ENCODE peak calls at places on chromosomes 2 and 18, in eight cellular contexts. One of them, this sample, is unnamed.

GRCh38 chr2:211837706-211838105 is 700.9 kb downstream of the ERBB4 start:
- DNase-seq in foreskin fibroblast: no peak
- DNase-seq in fibroblast of mammary gland: no peak
- DNase-seq in CD8-positive, alpha-beta T cell: no peak
- DNase-seq in fibroblast of the aortic adventitia: no peak
- DNase-seq in astrocyte of the spinal cord: no peak
- DNase-seq in cardiac muscle cell: no peak
- DNase-seq in pancreas: no peak
- DNase-seq in this sample: no peak

GRCh38 chr18:3611313-3612038 is 161.5 kb downstream of the TGIF1 start:
- DNase-seq in cardiac muscle cell: peak
- DNase-seq in CD8-positive, alpha-beta T cell: no peak
- DNase-seq in fibroblast of the aortic adventitia: peak
- DNase-seq in pancreas: no peak
- DNase-seq in foreskin fibroblast: no peak
- DNase-seq in fibroblast of mammary gland: peak
- DNase-seq in astrocyte of the spinal cord: no peak
- DNase-seq in this sample: no peak

GRCh38 chr2:143259368-143259958 is 130.2 kb downstream of the ARHGAP15 start:
- DNase-seq in pancreas: peak
- DNase-seq in fibroblast of mammary gland: peak
- DNase-seq in CD8-positive, alpha-beta T cell: peak
- DNase-seq in astrocyte of the spinal cord: peak
- DNase-seq in fibroblast of the aortic adventitia: peak
- DNase-seq in cardiac muscle cell: peak
- DNase-seq in foreskin fibroblast: peak
- DNase-seq in this sample: peak

GRCh38 chr2:171965661-171966060 is 34.1 kb upstream of the METAP1D start:
- DNase-seq in fibroblast of the aortic adventitia: no peak
- DNase-seq in astrocyte of the spinal cord: no peak
- DNase-seq in foreskin fibroblast: no peak
- DNase-seq in cardiac muscle cell: no peak
- DNase-seq in pancreas: no peak
- DNase-seq in fibroblast of mammary gland: no peak
- DNase-seq in CD8-positive, alpha-beta T cell: no peak
- DNase-seq in this sample: no peak

GRCh38 chr2:231034291-231034882 is 2.9 kb upstream of the C2orf72 start:
- DNase-seq in foreskin fibroblast: no peak
- DNase-seq in cardiac muscle cell: no peak
- DNase-seq in CD8-positive, alpha-beta T cell: no peak
- DNase-seq in pancreas: no peak
- DNase-seq in fibroblast of mammary gland: no peak
- DNase-seq in fibroblast of the aortic adventitia: no peak
- DNase-seq in astrocyte of the spinal cord: no peak
- DNase-seq in this sample: no peak

GRCh38 chr18:7677424-7677823 is 110.3 kb downstream of the PTPRM start:
- DNase-seq in cardiac muscle cell: no peak
- DNase-seq in foreskin fibroblast: no peak
- DNase-seq in fibroblast of the aortic adventitia: no peak
- DNase-seq in CD8-positive, alpha-beta T cell: no peak
- DNase-seq in astrocyte of the spinal cord: no peak
- DNase-seq in pancreas: no peak
- DNase-seq in fibroblast of mammary gland: no peak
- DNase-seq in this sample: no peak

GRCh38 chr2:7728388-7728787 is 811.2 kb downstream of the RNF144A start:
- DNase-seq in fibroblast of mammary gland: no peak
- DNase-seq in pancreas: no peak
- DNase-seq in fibroblast of the aortic adventitia: no peak
- DNase-seq in astrocyte of the spinal cord: no peak
- DNase-seq in foreskin fibroblast: no peak
- DNase-seq in CD8-positive, alpha-beta T cell: no peak
- DNase-seq in cardiac muscle cell: no peak
- DNase-seq in this sample: no peak

GRCh38 chr2:36318547-36318946 is 37.0 kb upstream of the CRIM1 start:
- DNase-seq in fibroblast of mammary gland: peak
- DNase-seq in CD8-positive, alpha-beta T cell: no peak
- DNase-seq in cardiac muscle cell: peak
- DNase-seq in foreskin fibroblast: no peak
- DNase-seq in pancreas: no peak
- DNase-seq in fibroblast of the aortic adventitia: peak
- DNase-seq in astrocyte of the spinal cord: no peak
- DNase-seq in this sample: no peak

GRCh38 chr2:121030523-121030922 is 254.5 kb downstream of the TFCP2L1 start:
- DNase-seq in pancreas: no peak
- DNase-seq in fibroblast of mammary gland: no peak
- DNase-seq in CD8-positive, alpha-beta T cell: no peak
- DNase-seq in astrocyte of the spinal cord: no peak
- DNase-seq in fibroblast of the aortic adventitia: no peak
- DNase-seq in cardiac muscle cell: no peak
- DNase-seq in foreskin fibroblast: no peak
- DNase-seq in this sample: no peak

GRCh38 chr2:135984199-135985017 is 1.0 kb downstream of the DARS1 start:
- DNase-seq in fibroblast of mammary gland: no peak
- DNase-seq in CD8-positive, alpha-beta T cell: no peak
- DNase-seq in fibroblast of the aortic adventitia: no peak
- DNase-seq in foreskin fibroblast: no peak
- DNase-seq in astrocyte of the spinal cord: no peak
- DNase-seq in cardiac muscle cell: no peak
- DNase-seq in pancreas: no peak
- DNase-seq in this sample: no peak

GRCh38 chr2:68726608-68727367 is 7.8 kb upstream of the ARHGAP25 start:
- DNase-seq in foreskin fibroblast: no peak
- DNase-seq in cardiac muscle cell: peak
- DNase-seq in fibroblast of the aortic adventitia: no peak
- DNase-seq in fibroblast of mammary gland: no peak
- DNase-seq in pancreas: no peak
- DNase-seq in astrocyte of the spinal cord: peak
- DNase-seq in CD8-positive, alpha-beta T cell: peak
- DNase-seq in this sample: no peak

GRCh38 chr2:64491426-64491825 is 32.7 kb upstream of the AFTPH start:
- DNase-seq in fibroblast of mammary gland: peak
- DNase-seq in pancreas: no peak
- DNase-seq in cardiac muscle cell: peak
- DNase-seq in astrocyte of the spinal cord: peak
- DNase-seq in foreskin fibroblast: peak
- DNase-seq in fibroblast of the aortic adventitia: peak
- DNase-seq in CD8-positive, alpha-beta T cell: no peak
- DNase-seq in this sample: no peak

GRCh38 chr2:105836840-105837692 is 92.4 kb downstream of the NCK2 start:
- DNase-seq in fibroblast of the aortic adventitia: no peak
- DNase-seq in pancreas: no peak
- DNase-seq in astrocyte of the spinal cord: no peak
- DNase-seq in CD8-positive, alpha-beta T cell: no peak
- DNase-seq in foreskin fibroblast: no peak
- DNase-seq in cardiac muscle cell: no peak
- DNase-seq in fibroblast of mammary gland: no peak
- DNase-seq in this sample: no peak

GRCh38 chr2:235000426-235001236 is 48.8 kb downstream of the SH3BP4 start:
- DNase-seq in astrocyte of the spinal cord: no peak
- DNase-seq in fibroblast of mammary gland: no peak
- DNase-seq in fibroblast of the aortic adventitia: peak
- DNase-seq in cardiac muscle cell: peak
- DNase-seq in foreskin fibroblast: no peak
- DNase-seq in pancreas: peak
- DNase-seq in CD8-positive, alpha-beta T cell: no peak
- DNase-seq in this sample: no peak

GRCh38 chr2:100422320-100422719 is 4.9 kb upstream of the CHST10 start:
- DNase-seq in pancreas: no peak
- DNase-seq in foreskin fibroblast: peak
- DNase-seq in CD8-positive, alpha-beta T cell: no peak
- DNase-seq in astrocyte of the spinal cord: peak
- DNase-seq in cardiac muscle cell: peak
- DNase-seq in fibroblast of the aortic adventitia: peak
- DNase-seq in fibroblast of mammary gland: peak
- DNase-seq in this sample: no peak

GRCh38 chr2:108613261-108614042 is 79.2 kb downstream of the LIMS1 start:
- DNase-seq in fibroblast of mammary gland: no peak
- DNase-seq in pancreas: no peak
- DNase-seq in fibroblast of the aortic adventitia: no peak
- DNase-seq in astrocyte of the spinal cord: no peak
- DNase-seq in foreskin fibroblast: no peak
- DNase-seq in CD8-positive, alpha-beta T cell: no peak
- DNase-seq in cardiac muscle cell: no peak
- DNase-seq in this sample: no peak

GRCh38 chr2:136057802-136058140 is 60.2 kb downstream of the CXCR4 start:
- DNase-seq in astrocyte of the spinal cord: no peak
- DNase-seq in CD8-positive, alpha-beta T cell: no peak
- DNase-seq in cardiac muscle cell: no peak
- DNase-seq in foreskin fibroblast: no peak
- DNase-seq in fibroblast of the aortic adventitia: no peak
- DNase-seq in fibroblast of mammary gland: no peak
- DNase-seq in pancreas: no peak
- DNase-seq in this sample: no peak

GRCh38 chr2:113768770-113769169 is 12.3 kb upstream of the SLC35F5 start:
- DNase-seq in foreskin fibroblast: no peak
- DNase-seq in fibroblast of the aortic adventitia: peak
- DNase-seq in pancreas: no peak
- DNase-seq in fibroblast of mammary gland: peak
- DNase-seq in CD8-positive, alpha-beta T cell: no peak
- DNase-seq in astrocyte of the spinal cord: no peak
- DNase-seq in cardiac muscle cell: no peak
- DNase-seq in this sample: no peak

GRCh38 chr2:113762377-113763118 is 6.1 kb upstream of the SLC35F5 start:
- DNase-seq in fibroblast of mammary gland: peak
- DNase-seq in astrocyte of the spinal cord: peak
- DNase-seq in pancreas: no peak
- DNase-seq in foreskin fibroblast: peak
- DNase-seq in fibroblast of the aortic adventitia: peak
- DNase-seq in cardiac muscle cell: peak
- DNase-seq in CD8-positive, alpha-beta T cell: no peak
- DNase-seq in this sample: peak

GRCh38 chr2:113770929-113771328 is 14.5 kb upstream of the SLC35F5 start:
- DNase-seq in cardiac muscle cell: no peak
- DNase-seq in fibroblast of mammary gland: no peak
- DNase-seq in pancreas: no peak
- DNase-seq in foreskin fibroblast: no peak
- DNase-seq in fibroblast of the aortic adventitia: no peak
- DNase-seq in CD8-positive, alpha-beta T cell: no peak
- DNase-seq in astrocyte of the spinal cord: no peak
- DNase-seq in this sample: no peak

GRCh38 chr2:113769555-113769954 is 13.1 kb upstream of the SLC35F5 start:
- DNase-seq in fibroblast of mammary gland: no peak
- DNase-seq in astrocyte of the spinal cord: no peak
- DNase-seq in cardiac muscle cell: no peak
- DNase-seq in pancreas: no peak
- DNase-seq in fibroblast of the aortic adventitia: no peak
- DNase-seq in CD8-positive, alpha-beta T cell: no peak
- DNase-seq in foreskin fibroblast: no peak
- DNase-seq in this sample: no peak

GRCh38 chr2:113767811-113768210 is 11.4 kb upstream of the SLC35F5 start:
- DNase-seq in foreskin fibroblast: no peak
- DNase-seq in astrocyte of the spinal cord: no peak
- DNase-seq in cardiac muscle cell: no peak
- DNase-seq in fibroblast of the aortic adventitia: no peak
- DNase-seq in CD8-positive, alpha-beta T cell: no peak
- DNase-seq in pancreas: no peak
- DNase-seq in fibroblast of mammary gland: no peak
- DNase-seq in this sample: no peak
- TF ChIP-seq CTCF in foreskin fibroblast: no peak
- TF ChIP-seq CTCF in astrocyte of the spinal cord: no peak
- TF ChIP-seq CTCF in cardiac muscle cell: peak
- TF ChIP-seq CTCF in fibroblast of the aortic adventitia: no peak
- TF ChIP-seq CTCF in CD8-positive, alpha-beta T cell: no peak
- TF ChIP-seq CTCF in pancreas: no peak
- TF ChIP-seq CTCF in fibroblast of mammary gland: no peak
- TF ChIP-seq CTCF in this sample: no peak

DNA sequence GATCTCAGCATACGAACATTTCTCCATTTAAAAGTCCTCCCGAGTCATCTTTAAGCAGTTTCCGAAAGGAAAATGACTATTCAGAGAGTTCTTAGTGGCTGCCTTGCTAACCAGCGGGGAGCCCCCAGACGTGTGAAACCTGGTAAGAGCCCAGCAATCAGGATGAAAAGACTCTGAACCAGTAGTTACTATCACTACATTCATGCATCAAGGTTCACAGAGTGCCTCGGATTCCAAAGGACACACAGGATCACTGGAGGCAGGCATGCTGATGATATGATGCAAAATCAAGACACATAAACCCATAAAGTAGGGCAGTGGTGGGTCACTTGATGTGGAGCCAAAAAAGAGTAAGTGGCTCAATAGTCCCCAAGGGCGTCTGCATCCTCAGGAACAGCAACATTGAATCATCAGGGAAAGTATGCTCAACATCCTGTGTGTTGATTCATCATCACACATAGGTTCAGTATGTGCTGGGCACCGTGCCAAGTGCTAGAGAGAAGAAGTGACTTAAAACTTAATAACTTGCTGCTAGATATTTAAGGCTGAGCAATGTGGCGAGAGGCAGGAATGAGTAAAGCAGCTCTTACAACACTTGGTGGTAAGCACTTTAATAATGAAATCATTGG is 4.4 kb downstream of the CCL20 start:
- DNase-seq in fibroblast of the aortic adventitia: peak
- DNase-seq in fibroblast of mammary gland: peak
- DNase-seq in foreskin fibroblast: peak
- DNase-seq in astrocyte of the spinal cord: peak
- DNase-seq in cardiac muscle cell: peak
- DNase-seq in CD8-positive, alpha-beta T cell: peak
- DNase-seq in pancreas: peak
- DNase-seq in this sample: peak
- H3K4me3 ChIP-seq in fibroblast of the aortic adventitia: peak
- H3K4me3 ChIP-seq in fibroblast of mammary gland: peak
- H3K4me3 ChIP-seq in foreskin fibroblast: no peak
- H3K4me3 ChIP-seq in astrocyte of the spinal cord: peak
- H3K4me3 ChIP-seq in cardiac muscle cell: no peak
- H3K4me3 ChIP-seq in CD8-positive, alpha-beta T cell: no peak
- H3K4me3 ChIP-seq in pancreas: no peak
- H3K4me3 ChIP-seq in this sample: peak

DNA sequence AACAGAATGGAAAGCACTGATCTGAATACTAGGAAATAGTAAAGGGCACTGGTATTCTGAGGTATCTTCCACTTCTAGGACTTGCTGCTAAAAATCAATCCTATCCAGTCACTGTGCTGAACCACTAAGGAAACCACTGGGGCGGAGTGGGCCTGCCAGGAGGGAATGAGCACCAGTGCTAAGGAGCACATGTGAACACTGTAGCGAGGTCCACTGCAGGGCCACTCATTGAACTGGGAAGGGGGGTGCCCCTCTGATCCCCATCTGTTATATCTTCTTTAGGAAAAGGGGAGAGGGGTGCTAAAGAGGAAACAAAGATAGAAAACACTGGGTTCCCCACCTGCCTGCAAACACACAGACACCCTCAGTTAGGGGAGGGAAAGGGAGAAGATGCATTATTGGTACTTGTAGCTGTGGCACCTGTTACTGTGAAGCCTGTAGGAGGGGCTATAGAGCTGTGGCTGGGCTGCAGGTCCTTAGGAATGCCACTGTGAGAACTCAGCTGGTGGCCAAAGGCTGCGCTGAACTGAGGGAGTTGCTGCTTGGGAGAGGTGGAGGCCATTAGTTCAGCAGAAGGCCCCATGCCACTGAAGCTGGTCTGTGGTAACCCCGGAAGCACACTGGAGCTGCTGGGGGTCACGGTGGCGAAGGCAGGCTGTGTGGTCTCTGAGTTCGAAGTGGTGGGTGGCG is 81.8 kb downstream of the INO80D start:
- DNase-seq in CD8-positive, alpha-beta T cell: no peak
- DNase-seq in fibroblast of the aortic adventitia: no peak
- DNase-seq in foreskin fibroblast: no peak
- DNase-seq in astrocyte of the spinal cord: no peak
- DNase-seq in cardiac muscle cell: peak
- DNase-seq in pancreas: no peak
- DNase-seq in fibroblast of mammary gland: peak
- DNase-seq in this sample: no peak
- TF ChIP-seq CTCF in CD8-positive, alpha-beta T cell: no peak
- TF ChIP-seq CTCF in fibroblast of the aortic adventitia: peak
- TF ChIP-seq CTCF in foreskin fibroblast: no peak
- TF ChIP-seq CTCF in astrocyte of the spinal cord: peak
- TF ChIP-seq CTCF in cardiac muscle cell: peak
- TF ChIP-seq CTCF in pancreas: no peak
- TF ChIP-seq CTCF in fibroblast of mammary gland: peak
- TF ChIP-seq CTCF in this sample: peak

GRCh38 chr2:178477443-178478099 is 829 bp downstream of the FKBP7 start:
- DNase-seq in CD8-positive, alpha-beta T cell: no peak
- DNase-seq in fibroblast of the aortic adventitia: no peak
- DNase-seq in foreskin fibroblast: no peak
- DNase-seq in astrocyte of the spinal cord: peak
- DNase-seq in pancreas: no peak
- DNase-seq in cardiac muscle cell: peak
- DNase-seq in fibroblast of mammary gland: no peak
- DNase-seq in this sample: no peak
- H3K4me3 ChIP-seq in CD8-positive, alpha-beta T cell: peak
- H3K4me3 ChIP-seq in fibroblast of the aortic adventitia: peak
- H3K4me3 ChIP-seq in foreskin fibroblast: peak
- H3K4me3 ChIP-seq in astrocyte of the spinal cord: peak
- H3K4me3 ChIP-seq in pancreas: peak
- H3K4me3 ChIP-seq in cardiac muscle cell: peak
- H3K4me3 ChIP-seq in fibroblast of mammary gland: peak
- H3K4me3 ChIP-seq in this sample: peak